ENCODE peak calls at places on chromosomes 1 and 21, in four cellular contexts. H, U, W and M are unnamed samples.

GRCh38 chr1:160006312-160006940 is 25.4 kb downstream of the PIGM start:
- DNase-seq in H (peak), U (peak), W (peak), M (peak)

GRCh38 chr1:118366296-118366695 is 181.3 kb upstream of the SPAG17 start:
- DNase-seq in H (no peak), U (no peak), W (no peak), M (no peak)

GRCh38 chr1:25990702-25991395 is 7.0 kb downstream of the PAFAH2 start:
- DNase-seq in H (no peak), U (no peak), W (no peak), M (no peak)

GRCh38 chr1:243508303-243508713 is 252.5 kb downstream of the SDCCAG8 start:
- DNase-seq in H (no peak), U (no peak), W (no peak), M (no peak)

GRCh38 chr1:6003568-6004411 is 11.6 kb upstream of the NPHP4 start:
- DNase-seq in H (no peak), U (peak), W (peak), M (peak)

GRCh38 chr1:228415221-228415620 is 1.4 kb downstream of the TRIM17 start:
- DNase-seq in H (no peak), U (no peak), W (no peak), M (peak)

GRCh38 chr1:151584278-151584677 is 27.6 kb upstream of the SNX27 start:
- DNase-seq in H (no peak), U (no peak), W (no peak), M (no peak)

GRCh38 chr1:197902131-197902453 is 338 bp upstream of the C1orf53 start:
- DNase-seq in H (no peak), U (no peak), W (no peak), M (no peak)

GRCh38 chr21:26659181-26659580 is 86.1 kb upstream of the CYYR1 start:
- DNase-seq in H (no peak), U (no peak), W (peak), M (no peak)

GRCh38 chr21:38538353-38538752 is 40.1 kb upstream of the ERG start:
- DNase-seq in H (no peak), U (no peak), W (no peak), M (no peak)

GRCh38 chr1:111234258-111234657 is 6.7 kb downstream of the CHI3L2 start:
- DNase-seq in H (no peak), U (no peak), W (no peak), M (no peak)

GRCh38 chr1:219567341-219567947 is 45.5 kb downstream of the ZC3H11B start:
- DNase-seq in H (no peak), U (no peak), W (no peak), M (no peak)

GRCh38 chr1:46400398-46400797 is 6.3 kb downstream of the FAAH start:
- DNase-seq in H (no peak), U (no peak), W (no peak), M (no peak)